ENCODE peak calls at places on chromosomes 5 and 9, in six cellular contexts. One of them, this sample, is unnamed.

GRCh38 chr5:165808358-165808757 is 2302.9 kb downstream of the MAT2B start:
- DNase-seq in GM23248: no peak
- DNase-seq in AG10803: no peak
- DNase-seq in uterus: no peak
- DNase-seq in tibial artery: no peak
- DNase-seq in foreskin fibroblast: no peak
- DNase-seq in this sample: no peak

GRCh38 chr5:141354900-141355469 is at the start of gene PCDHGA4:
- DNase-seq in GM23248: peak
- DNase-seq in AG10803: peak
- DNase-seq in foreskin fibroblast: peak
- DNase-seq in tibial artery: no peak
- DNase-seq in uterus: no peak
- DNase-seq in this sample: no peak

GRCh38 chr9:18447131-18447530 is 26.8 kb upstream of the ADAMTSL1 start:
- DNase-seq in uterus: peak
- DNase-seq in foreskin fibroblast: peak
- DNase-seq in GM23248: peak
- DNase-seq in tibial artery: no peak
- DNase-seq in AG10803: peak
- DNase-seq in this sample: no peak

GRCh38 chr9:123266655-123267421 is 1.5 kb downstream of the STRBP start:
- DNase-seq in uterus: no peak
- DNase-seq in AG10803: no peak
- DNase-seq in tibial artery: no peak
- DNase-seq in foreskin fibroblast: no peak
- DNase-seq in GM23248: no peak
- DNase-seq in this sample: no peak

GRCh38 chr9:37618817-37619216 is 26.4 kb upstream of the TOMM5 start:
- DNase-seq in uterus: no peak
- DNase-seq in foreskin fibroblast: peak
- DNase-seq in tibial artery: no peak
- DNase-seq in AG10803: peak
- DNase-seq in GM23248: peak
- DNase-seq in this sample: no peak

GRCh38 chr5:17838506-17838905 is 204.2 kb downstream of the TAF11L14 start:
- DNase-seq in GM23248: no peak
- DNase-seq in foreskin fibroblast: no peak
- DNase-seq in AG10803: no peak
- DNase-seq in tibial artery: no peak
- DNase-seq in uterus: no peak
- DNase-seq in this sample: no peak

GRCh38 chr5:91556-92263 is at the start of gene PLEKHG4B:
- DNase-seq in uterus: no peak
- DNase-seq in GM23248: peak
- DNase-seq in foreskin fibroblast: peak
- DNase-seq in AG10803: no peak
- DNase-seq in tibial artery: no peak
- DNase-seq in this sample: no peak

GRCh38 chr5:55638455-55638854 is 73.7 kb downstream of the SLC38A9 start:
- DNase-seq in GM23248: no peak
- DNase-seq in foreskin fibroblast: no peak
- DNase-seq in uterus: no peak
- DNase-seq in AG10803: peak
- DNase-seq in tibial artery: no peak
- DNase-seq in this sample: no peak

GRCh38 chr5:112012112-112012511 is 255.1 kb upstream of the NREP start:
- DNase-seq in uterus: no peak
- DNase-seq in tibial artery: no peak
- DNase-seq in GM23248: peak
- DNase-seq in AG10803: peak
- DNase-seq in foreskin fibroblast: peak
- DNase-seq in this sample: no peak

GRCh38 chr5:115588640-115589039 is 13.6 kb downstream of the TICAM2 start:
- DNase-seq in GM23248: no peak
- DNase-seq in AG10803: no peak
- DNase-seq in tibial artery: no peak
- DNase-seq in foreskin fibroblast: no peak
- DNase-seq in uterus: no peak
- DNase-seq in this sample: no peak

GRCh38 chr9:124105266-124105665 is 93.7 kb downstream of the LHX2 start:
- DNase-seq in tibial artery: no peak
- DNase-seq in AG10803: no peak
- DNase-seq in uterus: no peak
- DNase-seq in foreskin fibroblast: no peak
- DNase-seq in GM23248: no peak
- DNase-seq in this sample: no peak

GRCh38 chr9:117278020-117278419 is 136.8 kb downstream of the ASTN2 start:
- DNase-seq in AG10803: no peak
- DNase-seq in GM23248: no peak
- DNase-seq in foreskin fibroblast: no peak
- DNase-seq in uterus: no peak
- DNase-seq in tibial artery: no peak
- DNase-seq in this sample: no peak

GRCh38 chr5:80590766-80591165 is 20.7 kb upstream of the ANKRD34B start:
- DNase-seq in tibial artery: no peak
- DNase-seq in uterus: no peak
- DNase-seq in AG10803: no peak
- DNase-seq in foreskin fibroblast: no peak
- DNase-seq in GM23248: no peak
- DNase-seq in this sample: no peak

GRCh38 chr5:35003018-35003957 is 44.5 kb downstream of the AGXT2 start:
- DNase-seq in tibial artery: no peak
- DNase-seq in AG10803: peak
- DNase-seq in GM23248: peak
- DNase-seq in foreskin fibroblast: peak
- DNase-seq in uterus: peak
- DNase-seq in this sample: no peak

GRCh38 chr9:35690447-35691324 is 961 bp upstream of the TPM2 start:
- DNase-seq in uterus: peak
- DNase-seq in AG10803: peak
- DNase-seq in GM23248: peak
- DNase-seq in tibial artery: peak
- DNase-seq in foreskin fibroblast: peak
- DNase-seq in this sample: peak

GRCh38 chr9:101486693-101487442 is 46.8 kb upstream of the RNF20 start:
- DNase-seq in foreskin fibroblast: peak
- DNase-seq in GM23248: peak
- DNase-seq in uterus: peak
- DNase-seq in tibial artery: peak
- DNase-seq in AG10803: peak
- DNase-seq in this sample: no peak

GRCh38 chr9:134600836-134601638 is 40.6 kb upstream of the COL5A1 start:
- DNase-seq in uterus: no peak
- DNase-seq in foreskin fibroblast: no peak
- DNase-seq in tibial artery: peak
- DNase-seq in GM23248: no peak
- DNase-seq in AG10803: no peak
- DNase-seq in this sample: no peak

GRCh38 chr5:76273491-76273890 is 129.6 kb upstream of the IQGAP2 start:
- DNase-seq in foreskin fibroblast: no peak
- DNase-seq in GM23248: no peak
- DNase-seq in tibial artery: no peak
- DNase-seq in AG10803: no peak
- DNase-seq in uterus: no peak
- DNase-seq in this sample: no peak

GRCh38 chr5:176743136-176743827 is 67.1 kb upstream of the UNC5A start:
- DNase-seq in AG10803: no peak
- DNase-seq in GM23248: peak
- DNase-seq in foreskin fibroblast: no peak
- DNase-seq in uterus: no peak
- DNase-seq in tibial artery: no peak
- DNase-seq in this sample: no peak

GRCh38 chr5:66826263-66826662 is 230.1 kb downstream of the MAST4 start:
- DNase-seq in GM23248: no peak
- DNase-seq in uterus: no peak
- DNase-seq in tibial artery: no peak
- DNase-seq in foreskin fibroblast: no peak
- DNase-seq in AG10803: no peak
- DNase-seq in this sample: no peak

GRCh38 chr5:66829826-66830225 is 233.6 kb downstream of the MAST4 start:
- DNase-seq in GM23248: peak
- DNase-seq in uterus: no peak
- DNase-seq in tibial artery: no peak
- DNase-seq in foreskin fibroblast: peak
- DNase-seq in AG10803: peak
- DNase-seq in this sample: no peak

GRCh38 chr5:66826696-66827095 is 230.5 kb downstream of the MAST4 start:
- DNase-seq in uterus: no peak
- DNase-seq in GM23248: no peak
- DNase-seq in foreskin fibroblast: no peak
- DNase-seq in tibial artery: no peak
- DNase-seq in AG10803: no peak
- DNase-seq in this sample: no peak

GRCh38 chr5:66828551-66829421 is 232.6 kb downstream of the MAST4 start:
- DNase-seq in GM23248: peak
- DNase-seq in tibial artery: no peak
- DNase-seq in AG10803: peak
- DNase-seq in foreskin fibroblast: peak
- DNase-seq in uterus: peak
- DNase-seq in this sample: peak

DNA sequence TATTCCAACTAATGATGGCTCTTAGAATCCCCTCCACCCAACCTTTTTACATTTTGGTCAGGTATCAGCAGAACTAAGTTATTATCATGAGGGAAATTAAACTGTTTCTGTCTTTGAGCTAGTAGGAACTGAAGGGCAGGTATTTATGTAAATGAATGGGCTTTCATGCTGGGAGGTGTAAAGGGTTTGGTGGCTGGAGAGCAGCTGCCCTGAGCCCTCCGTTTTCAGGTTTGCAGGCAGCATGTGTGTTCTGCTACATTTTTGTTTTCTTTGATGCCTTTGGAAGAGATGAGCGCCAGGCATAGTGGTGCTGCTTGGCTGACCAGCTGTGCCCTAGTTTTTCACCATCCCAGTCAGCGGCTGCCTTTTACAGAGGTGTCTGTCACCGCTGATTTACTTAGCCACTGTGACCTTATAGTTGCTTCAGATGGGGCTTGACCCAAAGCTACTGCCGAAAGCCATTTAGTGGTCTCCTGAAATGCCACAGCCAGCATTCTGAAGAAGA is 231.9 kb downstream of the MAST4 start:
- DNase-seq in AG10803: no peak
- DNase-seq in foreskin fibroblast: no peak
- DNase-seq in tibial artery: no peak
- DNase-seq in uterus: no peak
- DNase-seq in GM23248: no peak
- DNase-seq in this sample: no peak
- H3K4me3 ChIP-seq in AG10803: peak
- H3K4me3 ChIP-seq in foreskin fibroblast: peak
- H3K4me3 ChIP-seq in tibial artery: peak
- H3K4me3 ChIP-seq in uterus: peak
- H3K4me3 ChIP-seq in GM23248: peak
- H3K4me3 ChIP-seq in this sample: peak

DNA sequence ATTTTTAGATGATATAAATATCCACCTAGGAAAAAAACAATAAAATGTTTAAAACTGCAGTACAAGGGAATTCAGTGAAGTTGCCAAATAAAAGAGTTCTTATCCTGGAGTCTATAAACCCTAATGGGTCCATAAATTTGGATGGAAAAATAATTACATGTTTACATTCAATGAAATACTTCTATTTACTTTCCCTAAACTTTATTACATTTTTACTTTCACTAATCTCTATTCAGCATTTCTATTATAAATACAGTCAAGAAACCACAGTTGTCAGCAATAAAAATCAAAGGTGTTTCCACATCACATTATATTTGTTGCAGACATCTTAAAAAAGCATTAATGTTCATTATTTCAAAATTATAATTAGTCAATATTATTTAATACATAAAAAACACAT is 118.6 kb downstream of the FBXL17 start:
- DNase-seq in tibial artery: no peak
- DNase-seq in foreskin fibroblast: no peak
- DNase-seq in GM23248: no peak
- DNase-seq in AG10803: no peak
- DNase-seq in uterus: no peak
- DNase-seq in this sample: no peak
- H3K4me3 ChIP-seq in tibial artery: no peak
- H3K4me3 ChIP-seq in foreskin fibroblast: no peak
- H3K4me3 ChIP-seq in GM23248: no peak
- H3K4me3 ChIP-seq in AG10803: no peak
- H3K4me3 ChIP-seq in uterus: no peak
- H3K4me3 ChIP-seq in this sample: no peak

DNA sequence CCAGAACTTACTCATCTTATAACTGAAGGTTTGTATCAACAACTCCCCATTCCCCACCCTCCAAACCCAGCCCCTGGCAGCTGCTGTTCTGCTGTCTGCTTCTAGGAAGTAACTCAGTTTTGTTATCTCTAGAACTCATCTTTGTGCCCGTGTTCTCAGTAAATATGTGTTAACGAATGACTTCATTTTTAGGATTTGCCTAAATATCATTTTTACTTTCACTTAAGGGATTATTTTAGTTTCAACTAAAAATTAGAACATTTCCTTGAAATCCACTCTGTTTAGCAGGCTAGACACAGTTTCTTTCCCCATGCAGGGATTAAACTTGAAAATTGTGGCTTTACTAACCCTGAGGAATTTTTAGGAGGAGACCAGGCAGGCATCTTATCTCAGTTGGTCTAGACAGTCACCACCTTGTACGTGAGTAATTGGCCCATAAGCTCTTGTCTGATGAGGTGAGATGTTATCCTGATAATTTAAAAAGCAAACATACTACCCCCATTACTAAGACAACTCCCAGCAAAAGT is 68.2 kb upstream of the TNFAIP8 start:
- DNase-seq in foreskin fibroblast: no peak
- DNase-seq in tibial artery: no peak
- DNase-seq in uterus: no peak
- DNase-seq in AG10803: no peak
- DNase-seq in GM23248: peak
- DNase-seq in this sample: no peak
- H3K4me3 ChIP-seq in foreskin fibroblast: no peak
- H3K4me3 ChIP-seq in tibial artery: no peak
- H3K4me3 ChIP-seq in uterus: no peak
- H3K4me3 ChIP-seq in AG10803: no peak
- H3K4me3 ChIP-seq in GM23248: no peak
- H3K4me3 ChIP-seq in this sample: no peak

DNA sequence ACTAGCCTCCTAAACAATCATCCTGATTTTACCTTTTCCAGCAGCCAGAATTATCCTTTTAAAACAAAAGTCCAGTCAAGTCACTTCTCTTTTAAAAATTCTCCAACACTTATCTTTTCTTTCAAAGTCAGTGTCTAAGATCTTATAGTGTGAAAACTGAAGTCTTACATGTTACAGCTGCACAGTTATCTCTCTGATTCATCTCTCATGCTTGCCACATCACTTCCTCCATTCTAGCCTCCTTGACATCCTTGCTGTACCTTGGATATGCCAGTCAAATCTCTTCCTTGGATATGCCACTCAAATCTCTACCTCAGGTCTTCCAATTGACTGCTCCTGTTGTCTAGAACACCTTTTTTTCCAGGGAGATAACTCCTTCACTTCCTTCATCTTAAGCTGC is 361.7 kb upstream of the FTMT start:
- DNase-seq in AG10803: no peak
- DNase-seq in GM23248: no peak
- DNase-seq in tibial artery: no peak
- DNase-seq in uterus: no peak
- DNase-seq in foreskin fibroblast: no peak
- DNase-seq in this sample: no peak
- H3K4me3 ChIP-seq in AG10803: no peak
- H3K4me3 ChIP-seq in GM23248: no peak
- H3K4me3 ChIP-seq in tibial artery: no peak
- H3K4me3 ChIP-seq in uterus: no peak
- H3K4me3 ChIP-seq in foreskin fibroblast: no peak
- H3K4me3 ChIP-seq in this sample: no peak